ENCODE peak calls at places on chromosomes 13 and 19, in four cellular contexts. One of them, this sample, is unnamed.

GRCh38 chr19:45211751-45212381 is 33.3 kb downstream of the BLOC1S3 start:
- DNase-seq in A549: no peak
- DNase-seq in K562: no peak
- DNase-seq in HepG2: no peak
- DNase-seq in this sample: no peak

GRCh38 chr13:73089216-73089615 is 30.4 kb downstream of the KLF5 start:
- DNase-seq in A549: no peak
- DNase-seq in K562: no peak
- DNase-seq in HepG2: no peak
- DNase-seq in this sample: no peak

GRCh38 chr19:45133661-45134060 is 27.1 kb downstream of the NKPD1 start:
- DNase-seq in A549: no peak
- DNase-seq in K562: no peak
- DNase-seq in HepG2: no peak
- DNase-seq in this sample: no peak

GRCh38 chr19:13788991-13789390 is 6.3 kb upstream of the ZSWIM4 start:
- DNase-seq in A549: no peak
- DNase-seq in K562: no peak
- DNase-seq in HepG2: no peak
- DNase-seq in this sample: no peak

GRCh38 chr19:10122066-10122465 is 2.4 kb upstream of the EIF3G start:
- DNase-seq in A549: no peak
- DNase-seq in K562: no peak
- DNase-seq in HepG2: no peak
- DNase-seq in this sample: no peak

GRCh38 chr19:35030257-35031071 is at the start of gene SCN1B:
- DNase-seq in A549: peak
- DNase-seq in K562: peak
- DNase-seq in HepG2: peak
- DNase-seq in this sample: peak

GRCh38 chr19:21566073-21566472 is 60.7 kb downstream of the ZNF429 start:
- DNase-seq in A549: no peak
- DNase-seq in K562: no peak
- DNase-seq in HepG2: no peak
- DNase-seq in this sample: no peak

GRCh38 chr19:3146677-3147100 is 10.9 kb downstream of the GNA15 start:
- DNase-seq in A549: no peak
- DNase-seq in K562: peak
- DNase-seq in HepG2: peak
- DNase-seq in this sample: peak

GRCh38 chr19:29266603-29267002 is 53.7 kb upstream of the UQCRFS1 start:
- DNase-seq in A549: no peak
- DNase-seq in K562: no peak
- DNase-seq in HepG2: no peak
- DNase-seq in this sample: no peak

GRCh38 chr13:23979361-23980159 is 82.3 kb upstream of the C1QTNF9B start:
- DNase-seq in A549: peak
- DNase-seq in K562: no peak
- DNase-seq in HepG2: peak
- DNase-seq in this sample: peak

GRCh38 chr13:33722216-33722900 is 95.6 kb upstream of the RFC3 start:
- DNase-seq in A549: no peak
- DNase-seq in K562: no peak
- DNase-seq in HepG2: no peak
- DNase-seq in this sample: no peak

GRCh38 chr19:49861127-49861526 is 6.2 kb downstream of the PNKP start:
- DNase-seq in A549: no peak
- DNase-seq in K562: no peak
- DNase-seq in HepG2: no peak
- DNase-seq in this sample: peak

GRCh38 chr13:40993119-40993518 is 26.0 kb downstream of the ELF1 start:
- DNase-seq in A549: no peak
- DNase-seq in K562: no peak
- DNase-seq in HepG2: no peak
- DNase-seq in this sample: peak

GRCh38 chr19:51751655-51752054 is at the start of gene FPR1:
- DNase-seq in A549: no peak
- DNase-seq in K562: no peak
- DNase-seq in HepG2: no peak
- DNase-seq in this sample: no peak

GRCh38 chr13:49240017-49240416 is 7.7 kb upstream of the CDADC1 start:
- DNase-seq in A549: no peak
- DNase-seq in K562: no peak
- DNase-seq in HepG2: peak
- DNase-seq in this sample: peak

GRCh38 chr13:97076898-97077297 is 82.6 kb upstream of the OXGR1 start:
- DNase-seq in A549: no peak
- DNase-seq in K562: no peak
- DNase-seq in HepG2: no peak
- DNase-seq in this sample: no peak

GRCh38 chr13:49044008-49044407 is 68.3 kb downstream of the FNDC3A start:
- DNase-seq in A549: no peak
- DNase-seq in K562: no peak
- DNase-seq in HepG2: no peak
- DNase-seq in this sample: no peak

GRCh38 chr13:21050288-21051197 is 10.8 kb downstream of the LATS2 start:
- DNase-seq in A549: no peak
- DNase-seq in K562: no peak
- DNase-seq in HepG2: no peak
- DNase-seq in this sample: no peak

GRCh38 chr13:89568276-89568675 is 1779.2 kb upstream of the MIR17HG start:
- DNase-seq in A549: no peak
- DNase-seq in K562: no peak
- DNase-seq in HepG2: no peak
- DNase-seq in this sample: no peak

GRCh38 chr13:20182231-20182846 is 10.4 kb downstream of the GJB2 start:
- DNase-seq in A549: peak
- DNase-seq in K562: peak
- DNase-seq in HepG2: peak
- DNase-seq in this sample: peak

GRCh38 chr13:37348916-37349653 is 243.6 kb upstream of the CSNK1A1L start:
- DNase-seq in A549: no peak
- DNase-seq in K562: no peak
- DNase-seq in HepG2: no peak
- DNase-seq in this sample: no peak

GRCh38 chr13:99425485-99426341 is 75.6 kb upstream of the TM9SF2 start:
- DNase-seq in A549: no peak
- DNase-seq in K562: no peak
- DNase-seq in HepG2: no peak
- DNase-seq in this sample: no peak

GRCh38 chr13:75832812-75833211 is 196.7 kb downstream of the LMO7 start:
- DNase-seq in A549: no peak
- DNase-seq in K562: no peak
- DNase-seq in HepG2: no peak
- DNase-seq in this sample: no peak

GRCh38 chr19:3699071-3699740 is 1.1 kb downstream of the PIP5K1C start:
- DNase-seq in A549: no peak
- DNase-seq in K562: peak
- DNase-seq in HepG2: no peak
- DNase-seq in this sample: no peak

GRCh38 chr13:97165527-97166425 is 56.4 kb upstream of the MBNL2 start:
- DNase-seq in A549: no peak
- DNase-seq in K562: no peak
- DNase-seq in HepG2: peak
- DNase-seq in this sample: no peak

GRCh38 chr19:28023064-28023463 is 1189.9 kb downstream of the UQCRFS1 start:
- DNase-seq in A549: no peak
- DNase-seq in K562: no peak
- DNase-seq in HepG2: no peak
- DNase-seq in this sample: no peak

GRCh38 chr13:111409413-111409812 is 89.0 kb downstream of the TEX29 start:
- DNase-seq in A549: no peak
- DNase-seq in K562: no peak
- DNase-seq in HepG2: no peak
- DNase-seq in this sample: no peak

GRCh38 chr19:39555883-39556282 is 15.9 kb upstream of the EID2 start:
- DNase-seq in A549: no peak
- DNase-seq in K562: no peak
- DNase-seq in HepG2: no peak
- DNase-seq in this sample: no peak

GRCh38 chr19:1067341-1068103 is 555 bp downstream of the ARHGAP45 start:
- DNase-seq in A549: no peak
- DNase-seq in K562: peak
- DNase-seq in HepG2: no peak
- DNase-seq in this sample: no peak

GRCh38 chr19:1066748-1067340 is at the start of gene ARHGAP45:
- DNase-seq in A549: no peak
- DNase-seq in K562: peak
- DNase-seq in HepG2: no peak
- DNase-seq in this sample: peak

GRCh38 chr19:1064661-1065605 is 2.0 kb upstream of the ARHGAP45 start:
- DNase-seq in A549: peak
- DNase-seq in K562: no peak
- DNase-seq in HepG2: no peak
- DNase-seq in this sample: peak

GRCh38 chr19:1065606-1066109 is 1.3 kb upstream of the ARHGAP45 start:
- DNase-seq in A549: no peak
- DNase-seq in K562: no peak
- DNase-seq in HepG2: no peak
- DNase-seq in this sample: no peak

DNA sequence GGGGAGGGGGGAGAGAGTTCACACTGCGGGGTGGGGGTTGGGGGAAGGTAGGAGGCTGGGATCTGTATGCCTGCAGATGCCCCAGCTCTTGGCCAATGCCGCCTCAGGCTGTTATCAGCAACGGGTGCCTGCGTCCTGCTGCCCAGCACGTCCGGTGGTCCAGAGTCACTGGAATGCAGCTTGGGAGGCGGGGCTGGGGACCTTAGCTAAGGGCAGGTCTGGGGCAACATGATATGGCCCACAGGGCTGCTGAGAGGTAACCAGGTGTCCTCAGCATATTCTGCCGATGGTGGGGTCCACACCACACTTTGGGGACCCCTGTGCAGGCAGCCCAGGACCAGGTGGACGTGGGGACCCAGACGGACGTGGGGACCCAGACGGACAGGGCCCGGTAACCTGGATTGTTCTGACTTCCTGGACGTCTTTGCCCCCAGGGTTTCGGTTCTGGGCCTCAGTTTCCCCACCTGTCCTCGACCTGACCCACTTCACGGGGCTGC is 668 bp upstream of the ARHGAP45 start:
- DNase-seq in A549: no peak
- DNase-seq in K562: no peak
- DNase-seq in HepG2: peak
- DNase-seq in this sample: no peak
- TF ChIP-seq NR3C1 in A549: no peak
- TF ChIP-seq NR3C1 in K562: no peak
- TF ChIP-seq NR3C1 in HepG2: no peak
- TF ChIP-seq NR3C1 in this sample: no peak

DNA sequence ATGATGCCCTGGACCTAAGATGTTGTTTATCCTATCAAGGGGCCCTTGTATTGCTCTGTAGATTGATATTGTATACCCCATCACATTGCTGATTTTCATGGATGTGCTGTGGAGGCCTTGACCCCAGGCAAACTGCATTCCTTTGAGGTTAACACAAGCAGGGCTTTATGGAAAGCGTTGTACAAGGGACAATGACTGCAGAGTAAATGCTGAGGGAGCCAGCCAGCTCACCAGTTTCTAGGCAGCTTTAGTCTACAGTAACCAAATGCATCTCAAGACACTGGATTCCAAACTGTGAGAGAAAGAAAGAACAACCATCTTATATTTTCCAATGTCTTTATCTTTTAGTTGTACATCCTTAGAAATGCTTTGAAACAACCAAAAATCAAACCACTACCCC is 34.1 kb upstream of the EDNRB start:
- DNase-seq in A549: no peak
- DNase-seq in K562: no peak
- DNase-seq in HepG2: no peak
- DNase-seq in this sample: no peak
- TF ChIP-seq ESRRA in A549: no peak
- TF ChIP-seq ESRRA in K562: no peak
- TF ChIP-seq ESRRA in HepG2: no peak
- TF ChIP-seq ESRRA in this sample: no peak

DNA sequence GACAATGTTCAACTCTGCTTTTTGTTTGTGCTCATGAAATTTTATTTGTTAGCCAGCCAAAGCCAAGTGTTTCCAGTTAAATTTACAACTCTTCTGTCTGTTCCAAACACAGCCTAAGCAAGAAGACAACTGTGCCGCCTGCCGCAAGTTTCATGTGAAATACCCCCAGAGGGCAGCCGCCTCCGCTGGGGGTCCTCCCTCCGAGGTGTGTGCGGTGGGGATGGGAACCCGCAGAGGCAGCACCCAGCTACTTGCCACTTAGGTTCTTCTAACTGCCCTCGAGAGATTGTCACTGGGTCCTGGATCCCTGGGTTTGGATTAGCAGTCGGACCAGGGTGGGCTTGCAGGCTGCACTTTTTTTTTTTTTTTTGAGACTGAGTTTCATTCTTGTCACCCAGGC is 28.5 kb downstream of the ATP11A start:
- DNase-seq in A549: no peak
- DNase-seq in K562: no peak
- DNase-seq in HepG2: no peak
- DNase-seq in this sample: peak
- TF ChIP-seq NR3C1 in A549: no peak
- TF ChIP-seq NR3C1 in K562: no peak
- TF ChIP-seq NR3C1 in HepG2: no peak
- TF ChIP-seq NR3C1 in this sample: no peak

GRCh38 chr13:44337581-44337980 is 36.0 kb upstream of the SERP2 start:
- DNase-seq in A549: no peak
- DNase-seq in K562: no peak
- DNase-seq in HepG2: no peak
- DNase-seq in this sample: no peak
- TF ChIP-seq ESRRA in A549: no peak
- TF ChIP-seq ESRRA in K562: no peak
- TF ChIP-seq ESRRA in HepG2: no peak
- TF ChIP-seq ESRRA in this sample: no peak

GRCh38 chr19:41397086-41398041 is at the start of the genes BCKDHA and EXOSC5:
- DNase-seq in A549: peak
- DNase-seq in K562: peak
- DNase-seq in HepG2: peak
- DNase-seq in this sample: peak

GRCh38 chr19:41399525-41399924 is 1.9 kb downstream of the BCKDHA start:
- DNase-seq in A549: no peak
- DNase-seq in K562: no peak
- DNase-seq in HepG2: no peak
- DNase-seq in this sample: no peak

GRCh38 chr19:41399091-41399490 is 1.5 kb downstream of the BCKDHA start:
- DNase-seq in A549: no peak
- DNase-seq in K562: no peak
- DNase-seq in HepG2: no peak
- DNase-seq in this sample: no peak

GRCh38 chr19:41398042-41398403 is 405 bp downstream of the BCKDHA start:
- DNase-seq in A549: no peak
- DNase-seq in K562: no peak
- DNase-seq in HepG2: no peak
- DNase-seq in this sample: no peak

GRCh38 chr19:41398603-41399002 is 985 bp downstream of the BCKDHA start:
- DNase-seq in A549: no peak
- DNase-seq in K562: no peak
- DNase-seq in HepG2: no peak
- DNase-seq in this sample: no peak
- TF ChIP-seq NR3C1 in A549: no peak
- TF ChIP-seq NR3C1 in K562: no peak
- TF ChIP-seq NR3C1 in HepG2: no peak
- TF ChIP-seq NR3C1 in this sample: no peak

GRCh38 chr19:1279782-1280341 is 4.5 kb downstream of the FAM174C start:
- DNase-seq in A549: no peak
- DNase-seq in K562: peak
- DNase-seq in HepG2: peak
- DNase-seq in this sample: peak
- TF ChIP-seq ESRRA in A549: no peak
- TF ChIP-seq ESRRA in K562: peak
- TF ChIP-seq ESRRA in HepG2: no peak
- TF ChIP-seq ESRRA in this sample: no peak

This sample was measured in WTC11.